ENCODE peak calls at places on chromosomes 2 and 18, in six cellular contexts. I is trophoblast cell; R is spleen; X is IMR-90; M is naive thymus-derived CD4-positive, alpha-beta T cell; E is HL-60. H is an unnamed sample. For H3K27me3, the result is how much of the 10 kb centered on the place peaks cover.

GRCh38 chr18:2997846-2998599 is 14.9 kb downstream of the LPIN2 start:
- DNase-seq in I (no peak), R (no peak), X (no peak), M (no peak), E (no peak), H (no peak)

GRCh38 chr2:216340280-216340631 is 32.0 kb downstream of the MARCHF4 start:
- DNase-seq in I (no peak), R (no peak), X (no peak), M (no peak), E (no peak), H (no peak)

GRCh38 chr2:225025917-225026571 is 16.2 kb downstream of the DOCK10 start:
- DNase-seq in I (peak), R (no peak), X (peak), M (no peak), E (peak), H (peak)

GRCh38 chr18:68494802-68495560 is 219.9 kb downstream of the TMX3 start:
- DNase-seq in I (peak), R (no peak), X (peak), M (no peak), E (no peak), H (peak)

GRCh38 chr2:186477782-186478181 is 8.3 kb upstream of the ZC3H15 start:
- DNase-seq in I (no peak), R (no peak), X (no peak), M (no peak), E (peak), H (no peak)

GRCh38 chr2:43541165-43541564 is 54.7 kb downstream of the THADA start:
- DNase-seq in I (peak), R (no peak), X (peak), M (no peak), E (peak), H (peak)

GRCh38 chr2:3738454-3738853 is 35.1 kb downstream of the DCDC2C start:
- DNase-seq in I (peak), R (no peak), X (peak), M (no peak), E (peak), H (no peak)

GRCh38 chr2:45178854-45179253 is 169.6 kb upstream of the SIX2 start:
- DNase-seq in I (no peak), R (no peak), X (peak), M (no peak), E (no peak), H (peak)

GRCh38 chr2:64267699-64268098 is 123.5 kb upstream of the PELI1 start:
- DNase-seq in I (no peak), R (no peak), X (no peak), M (no peak), E (no peak), H (no peak)

GRCh38 chr2:7956126-7956689 is 725.6 kb upstream of the ID2 start:
- DNase-seq in I (peak), R (no peak), X (peak), M (no peak), E (no peak), H (no peak)

GRCh38 chr2:236157815-236158498 is 10.2 kb downstream of the GBX2 start:
- DNase-seq in I (no peak), R (peak), X (no peak), M (no peak), E (no peak), H (no peak)

GRCh38 chr2:20613342-20613916 is 37.5 kb downstream of the HS1BP3 start:
- DNase-seq in I (no peak), R (peak), X (no peak), M (no peak), E (no peak), H (no peak)

GRCh38 chr2:157840568-157841156 is 35.5 kb downstream of the ACVR1 start:
- DNase-seq in I (no peak), R (no peak), X (peak), M (no peak), E (no peak), H (no peak)

GRCh38 chr2:10499911-10500521 is 51.9 kb upstream of the ODC1 start:
- DNase-seq in I (no peak), R (peak), X (no peak), M (peak), E (no peak), H (no peak)

GRCh38 chr2:24382363-24383021 is 22.2 kb upstream of the ITSN2 start:
- DNase-seq in I (peak), R (peak), X (peak), M (peak), E (peak), H (peak)

GRCh38 chr2:8198776-8199382 is 483.0 kb upstream of the ID2 start:
- DNase-seq in I (no peak), R (no peak), X (no peak), M (no peak), E (peak), H (no peak)

GRCh38 chr2:86201951-86202692 is 2.9 kb downstream of the MRPL35 start:
- DNase-seq in I (no peak), R (no peak), X (no peak), M (no peak), E (no peak), H (no peak)

GRCh38 chr18:8661754-8662573 is 43.4 kb upstream of the MTCL1 start:
- DNase-seq in I (no peak), R (no peak), X (peak), M (no peak), E (no peak), H (peak)

GRCh38 chr18:8657873-8658521 is 47.4 kb upstream of the MTCL1 start:
- DNase-seq in I (no peak), R (no peak), X (peak), M (no peak), E (no peak), H (peak)

GRCh38 chr18:8660316-8660715 is 45.0 kb upstream of the MTCL1 start:
- DNase-seq in I (no peak), R (no peak), X (peak), M (no peak), E (no peak), H (no peak)

GRCh38 chr18:8658858-8659485 is 46.4 kb upstream of the MTCL1 start:
- DNase-seq in I (no peak), R (no peak), X (no peak), M (no peak), E (no peak), H (no peak)

GRCh38 chr18:8659609-8660242 is 45.6 kb upstream of the MTCL1 start:
- DNase-seq in I (no peak), R (no peak), X (no peak), M (no peak), E (no peak), H (no peak)
- H3K4me3 ChIP-seq in I (no peak), R (no peak), X (no peak), M (no peak), E (no peak), H (no peak)

GRCh38 chr2:54966837-54967236 is 83.4 kb downstream of the RTN4 start:
- DNase-seq in I (no peak), R (no peak), X (no peak), M (no peak), E (no peak), H (no peak)
- H3K27me3 ChIP-seq in I (under half), R (under half), X (under half), M (under half), E (under half), H (under half)

DNA sequence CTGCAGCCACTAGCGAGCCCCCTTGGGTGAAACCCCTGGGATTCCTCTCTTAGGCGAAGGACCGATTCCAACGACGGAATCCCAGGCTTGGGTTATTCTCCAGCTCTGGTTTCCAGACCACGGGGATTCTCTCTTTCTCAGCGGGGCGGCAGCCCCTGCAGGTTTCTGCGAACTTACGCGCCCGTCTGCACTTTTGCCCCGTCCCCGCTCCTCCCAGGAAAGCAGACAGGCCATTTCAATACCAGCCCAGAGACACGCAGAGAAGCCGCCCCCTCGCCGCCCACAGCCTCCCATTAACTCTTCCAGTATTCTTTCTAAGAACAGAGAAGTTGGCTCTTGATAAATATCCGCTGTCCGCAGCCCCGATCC is 1.2 kb downstream of the CBLN2 start:
- DNase-seq in I (no peak), R (no peak), X (no peak), M (no peak), E (no peak), H (no peak)
- H3K4me3 ChIP-seq in I (peak), R (no peak), X (no peak), M (no peak), E (no peak), H (no peak)

GRCh38 chr18:75208055-75208835 is 694 bp downstream of the PTGR3 start:
- DNase-seq in I (peak), R (peak), X (peak), M (peak), E (peak), H (peak)

GRCh38 chr18:75207298-75208054 is 1.5 kb downstream of the PTGR3 start:
- DNase-seq in I (no peak), R (no peak), X (peak), M (no peak), E (peak), H (peak)

GRCh38 chr18:75204978-75205759 is 3.8 kb downstream of the PTGR3 start:
- DNase-seq in I (no peak), R (no peak), X (peak), M (no peak), E (no peak), H (no peak)

GRCh38 chr18:75205760-75206109 is 3.2 kb downstream of the PTGR3 start:
- DNase-seq in I (no peak), R (no peak), X (peak), M (no peak), E (no peak), H (no peak)

GRCh38 chr18:75206637-75207297 is 2.2 kb downstream of the PTGR3 start:
- DNase-seq in I (no peak), R (no peak), X (no peak), M (no peak), E (no peak), H (no peak)
- H3K27me3 ChIP-seq in I (half or more), R (under half), X (under half), M (under half), E (under half), H (under half)

GRCh38 chr2:226187601-226188000 is 612.0 kb downstream of the IRS1 start:
- DNase-seq in I (no peak), R (no peak), X (peak), M (no peak), E (no peak), H (no peak)

GRCh38 chr2:226187126-226187525 is 612.5 kb downstream of the IRS1 start:
- DNase-seq in I (no peak), R (no peak), X (no peak), M (no peak), E (no peak), H (no peak)

GRCh38 chr2:226184540-226184939 is 615.1 kb downstream of the IRS1 start:
- DNase-seq in I (no peak), R (no peak), X (no peak), M (no peak), E (no peak), H (no peak)

GRCh38 chr2:226184940-226185575 is 614.6 kb downstream of the IRS1 start:
- DNase-seq in I (no peak), R (no peak), X (peak), M (no peak), E (no peak), H (peak)

GRCh38 chr2:226185613-226186211 is 613.9 kb downstream of the IRS1 start:
- DNase-seq in I (no peak), R (no peak), X (peak), M (no peak), E (no peak), H (peak)
- H3K4me3 ChIP-seq in I (no peak), R (no peak), X (peak), M (no peak), E (no peak), H (no peak)

DNA sequence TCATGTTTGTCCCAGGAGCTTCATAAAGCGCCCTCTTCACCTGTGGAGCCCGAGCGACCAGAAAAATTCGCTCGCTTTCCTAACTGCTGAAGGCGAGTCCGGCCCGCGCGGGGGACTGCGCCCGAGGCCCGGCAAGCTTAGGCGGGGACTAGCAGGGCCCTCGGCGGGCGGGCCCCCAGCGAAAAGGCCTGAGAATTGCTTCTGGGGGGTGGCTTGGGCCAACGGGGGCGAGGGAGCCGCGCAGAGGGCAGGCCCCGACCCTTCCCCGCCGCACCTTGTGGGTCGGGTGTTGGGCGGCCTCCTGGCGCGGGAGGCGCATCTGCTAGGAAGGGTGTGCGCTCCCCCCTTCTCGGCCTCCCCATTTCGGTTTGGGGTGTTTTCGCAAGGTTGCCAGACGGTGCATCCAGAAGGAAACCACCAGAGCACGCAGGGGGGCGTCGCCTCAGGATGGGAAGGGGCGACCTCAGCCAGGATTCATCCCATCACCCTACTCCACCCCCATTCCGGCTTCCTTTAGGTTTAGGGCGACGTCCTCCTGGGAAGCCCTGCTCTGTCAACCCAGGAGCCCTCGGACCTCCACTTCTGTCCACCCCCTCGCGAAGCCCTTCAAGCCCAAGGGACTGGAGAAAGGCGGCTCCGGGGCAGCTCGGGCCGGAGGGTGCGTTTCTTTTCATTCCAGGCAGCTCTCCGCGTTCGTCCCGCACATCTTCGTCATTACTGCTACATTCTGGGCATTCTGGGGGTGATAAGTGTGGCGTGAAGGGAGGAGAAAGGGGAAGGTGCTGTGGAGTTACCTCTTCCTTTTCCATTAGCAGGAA is 9.1 kb downstream of the SP9 start:
- DNase-seq in I (no peak), R (peak), X (no peak), M (no peak), E (no peak), H (no peak)
- H3K27me3 ChIP-seq in I (under half), R (half or more), X (half or more), M (under half), E (half or more), H (under half)

GRCh38 chr2:42050350-42051167 is 2.7 kb downstream of the PKDCC start:
- DNase-seq in I (no peak), R (peak), X (no peak), M (no peak), E (no peak), H (no peak)
- H3K4me3 ChIP-seq in I (no peak), R (peak), X (peak), M (no peak), E (no peak), H (no peak)

GRCh38 chr2:144521702-144522101 is 1.8 kb upstream of the ZEB2 start:
- DNase-seq in I (no peak), R (no peak), X (no peak), M (no peak), E (peak), H (no peak)

GRCh38 chr2:144520718-144521487 is 984 bp upstream of the ZEB2 start:
- DNase-seq in I (no peak), R (no peak), X (peak), M (no peak), E (no peak), H (no peak)

GRCh38 chr2:144523606-144524131 is 3.8 kb upstream of the ZEB2 start:
- DNase-seq in I (no peak), R (no peak), X (no peak), M (no peak), E (no peak), H (no peak)

GRCh38 chr2:144524190-144524957 is 4.5 kb upstream of the ZEB2 start:
- DNase-seq in I (no peak), R (peak), X (no peak), M (peak), E (no peak), H (no peak)

GRCh38 chr2:144522741-144523605 is 3.1 kb upstream of the ZEB2 start:
- DNase-seq in I (no peak), R (peak), X (no peak), M (no peak), E (peak), H (no peak)
- H3K27me3 ChIP-seq in I (under half), R (under half), X (under half), M (under half), E (under half), H (half or more)

DNA sequence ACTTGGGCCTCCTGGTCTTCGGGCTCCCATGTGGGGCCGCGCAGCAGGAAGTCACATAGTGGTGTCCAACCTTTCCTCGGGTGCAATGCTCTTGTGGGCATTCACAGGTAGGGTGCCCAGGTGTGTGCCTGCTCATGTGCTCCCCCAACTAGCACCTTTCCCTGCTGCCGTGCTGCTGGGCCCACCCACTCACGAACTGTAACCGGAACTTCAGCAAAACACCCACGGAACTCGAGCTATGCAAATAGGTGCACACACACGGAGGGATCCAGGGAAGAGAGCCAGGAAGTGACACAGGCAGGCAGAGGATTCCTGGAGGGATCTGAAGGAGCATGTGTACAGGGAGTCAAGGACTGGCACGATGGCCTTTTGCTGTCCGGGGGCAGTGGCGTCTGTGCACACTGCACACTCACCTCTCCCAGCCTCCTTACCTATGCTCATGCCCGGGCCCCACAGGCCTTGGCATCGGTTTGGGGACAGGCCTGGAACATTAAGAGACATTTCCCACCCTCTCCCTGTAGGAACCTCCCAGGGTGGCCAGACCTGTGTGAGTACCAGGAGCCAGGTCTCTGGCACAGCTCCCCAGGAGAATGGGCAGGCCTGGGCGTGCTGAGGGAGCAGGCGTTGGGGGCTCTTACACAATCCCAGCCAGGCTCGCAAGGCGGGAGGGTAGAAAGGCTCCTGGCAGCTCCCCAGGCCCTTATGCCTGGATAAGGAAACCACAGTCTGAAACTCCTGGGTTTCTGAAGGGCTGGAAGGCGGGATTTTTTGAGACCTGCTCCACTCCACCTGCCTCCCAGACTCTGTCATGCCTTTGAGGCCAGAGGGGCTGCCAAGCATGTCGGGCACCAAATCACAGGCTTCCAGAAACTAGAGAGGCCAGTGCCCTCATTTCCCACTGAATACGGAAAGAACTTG is 6.6 kb upstream of the PTMA start:
- DNase-seq in I (peak), R (no peak), X (peak), M (no peak), E (peak), H (peak)
- H3K4me3 ChIP-seq in I (no peak), R (no peak), X (no peak), M (no peak), E (no peak), H (peak)